ENCODE peak calls at places on chromosome 17, in six cellular contexts. U is stomach, A is 8988T, G is brain microvascular endothelial cell, T is RWPE1, I is fibroblast of the conjunctiva. R is an unnamed sample.
A peak's percentile ranks its signal among the peaks of the same experiment; 100 is the strongest.

GRCh38 chr17:3511841-3512511 is 36.2 kb downstream of the ASPA start:
- DNase-seq in U (no peak), A (no peak), G (no peak), T (no peak), I (peak; percentile 2), R (no peak)

GRCh38 chr17:46958192-46958591 is 20.9 kb downstream of the RPRML start:
- DNase-seq in U (no peak), A (no peak), G (no peak), T (no peak), I (no peak), R (no peak)

GRCh38 chr17:65593870-65594584 is 32.6 kb upstream of the AXIN2 start:
- DNase-seq in U (no peak), A (no peak), G (peak; percentile 4), T (no peak), I (no peak), R (peak; percentile 17)

GRCh38 chr17:20948984-20949777 is 93.6 kb downstream of the USP22 start:
- DNase-seq in U (no peak), A (no peak), G (no peak), T (no peak), I (no peak), R (no peak)

GRCh38 chr17:45353047-45353446 is 36.2 kb upstream of the MAP3K14 start:
- DNase-seq in U (no peak), A (no peak), G (no peak), T (no peak), I (no peak), R (peak; percentile 4)

GRCh38 chr17:67143318-67143717 is 99.0 kb downstream of the CACNG1 start:
- DNase-seq in U (no peak), A (no peak), G (no peak), T (no peak), I (no peak), R (no peak)

GRCh38 chr17:73232587-73233373 is 28.9 kb downstream of the CPSF4L start:
- DNase-seq in U (peak; percentile 54), A (no peak), G (peak; percentile 14), T (peak; percentile 44), I (no peak), R (peak; percentile 52)

GRCh38 chr17:44314869-44315661 is 6.7 kb downstream of the RUNDC3A start:
- DNase-seq in U (peak; percentile 40), A (no peak), G (peak; percentile 36), T (peak; percentile 56), I (no peak), R (peak; percentile 74)

GRCh38 chr17:79627184-79627765 is 16.4 kb upstream of the RBFOX3 start:
- DNase-seq in U (peak; percentile 15), A (no peak), G (no peak), T (no peak), I (no peak), R (peak; percentile 28)

GRCh38 chr17:77772899-77773358 is 185.6 kb upstream of the TNRC6C start:
- DNase-seq in U (no peak), A (no peak), G (no peak), T (no peak), I (no peak), R (no peak)

GRCh38 chr17:43608313-43608712 is 53.4 kb downstream of the MEOX1 start:
- DNase-seq in U (no peak), A (no peak), G (peak; percentile 29), T (no peak), I (no peak), R (no peak)

GRCh38 chr17:81508639-81509047 is 4.0 kb downstream of the ACTG1 start:
- DNase-seq in U (no peak), A (no peak), G (no peak), T (no peak), I (no peak), R (no peak)

GRCh38 chr17:81403040-81403467 is 7.8 kb downstream of the BAHCC1 start:
- DNase-seq in U (no peak), A (no peak), G (no peak), T (no peak), I (no peak), R (no peak)

GRCh38 chr17:66727634-66728570 is 107.0 kb upstream of the CACNG5 start:
- DNase-seq in U (peak; percentile 52), A (peak; percentile 54), G (peak; percentile 50), T (peak; percentile 68), I (peak; percentile 23), R (peak; percentile 69)

GRCh38 chr17:51085150-51085805 is 35.4 kb downstream of the SPAG9 start:
- DNase-seq in U (no peak), A (no peak), G (no peak), T (no peak), I (no peak), R (peak; percentile 38)

GRCh38 chr17:57338257-57338919 is 82.1 kb downstream of the MSI2 start:
- DNase-seq in U (no peak), A (no peak), G (no peak), T (no peak), I (no peak), R (no peak)

GRCh38 chr17:70834039-70834438 is 664.7 kb downstream of the KCNJ2 start:
- DNase-seq in U (no peak), A (no peak), G (no peak), T (no peak), I (no peak), R (no peak)

GRCh38 chr17:7916799-7917198 is 710 bp upstream of the RNF227 start:
- DNase-seq in U (no peak), A (no peak), G (peak; percentile 24), T (peak; percentile 9), I (no peak), R (no peak)

GRCh38 chr17:44220211-44221071 is 966 bp upstream of the UBTF start:
- DNase-seq in U (peak; percentile 52), A (no peak), G (no peak), T (peak; percentile 38), I (no peak), R (peak; percentile 61)

GRCh38 chr17:7767425-7768021 is 50.0 kb downstream of the DNAH2 start:
- DNase-seq in U (no peak), A (no peak), G (no peak), T (no peak), I (no peak), R (no peak)

GRCh38 chr17:55750750-55751641 is at the start of gene PCTP:
- DNase-seq in U (peak; percentile 92), A (peak; percentile 49), G (peak; percentile 86), T (peak; percentile 80), I (peak; percentile 86), R (peak; percentile 95)

GRCh38 chr17:13888043-13888442 is 181.3 kb upstream of the COX10 start:
- DNase-seq in U (peak; percentile 36), A (no peak), G (no peak), T (no peak), I (no peak), R (no peak)

GRCh38 chr17:16470302-16470701 is 21.7 kb downstream of the LRRC75A start:
- DNase-seq in U (no peak), A (no peak), G (no peak), T (no peak), I (no peak), R (no peak)

GRCh38 chr17:40355123-40355803 is 9.3 kb downstream of the GJD3 start:
- DNase-seq in U (peak; percentile 80), A (peak; percentile 93), G (no peak), T (peak; percentile 55), I (no peak), R (peak; percentile 90)

GRCh38 chr17:8922451-8922850 is 43.1 kb downstream of the PIK3R5 start:
- DNase-seq in U (no peak), A (peak; percentile 38), G (peak; percentile 91), T (peak; percentile 72), I (peak; percentile 91), R (no peak)

GRCh38 chr17:78231991-78232759 is 744 bp downstream of the TMEM235 start:
- DNase-seq in U (no peak), A (no peak), G (no peak), T (no peak), I (no peak), R (no peak)

GRCh38 chr17:47305302-47305923 is 18.3 kb upstream of the EFCAB13 start:
- DNase-seq in U (no peak), A (peak; percentile 63), G (peak; percentile 80), T (peak; percentile 80), I (peak; percentile 84), R (peak; percentile 15)

GRCh38 chr17:47205419-47205963 is 3.7 kb upstream of the MYL4 start:
- DNase-seq in U (peak; percentile 72), A (no peak), G (peak; percentile 65), T (peak; percentile 22), I (no peak), R (peak; percentile 22)

GRCh38 chr17:7497228-7497627 is 13.1 kb downstream of the POLR2A start:
- DNase-seq in U (no peak), A (no peak), G (no peak), T (no peak), I (no peak), R (no peak)

GRCh38 chr17:8421571-8421970 is 14.1 kb upstream of the NDEL1 start:
- DNase-seq in U (no peak), A (no peak), G (no peak), T (no peak), I (no peak), R (no peak)

GRCh38 chr17:75514299-75515228 is 773 bp downstream of the CASKIN2 start:
- DNase-seq in U (no peak), A (no peak), G (no peak), T (peak; percentile 85), I (no peak), R (no peak)

GRCh38 chr17:38735161-38735997 is 5.2 kb downstream of the CISD3 start:
- DNase-seq in U (peak; percentile 60), A (peak; percentile 75), G (no peak), T (peak; percentile 64), I (no peak), R (no peak)

GRCh38 chr17:41812176-41813038 is at the start of gene FKBP10:
- DNase-seq in U (peak; percentile 39), A (no peak), G (peak; percentile 87), T (peak; percentile 77), I (peak; percentile 71), R (peak; percentile 90)